ENCODE peak calls at places on chromosome 1, in four cellular contexts. One of them, this sample, is unnamed.

GRCh38 chr1:117363591-117364048 is 3.6 kb upstream of the MAN1A2 start:
- DNase-seq in GM12878: peak; percentile 50
- DNase-seq in left lung: no peak
- DNase-seq in suprapubic skin: no peak
- DNase-seq in this sample: no peak

GRCh38 chr1:178645157-178645825 is 79.8 kb upstream of the RALGPS2 start:
- DNase-seq in GM12878: no peak
- DNase-seq in left lung: no peak
- DNase-seq in suprapubic skin: no peak
- DNase-seq in this sample: no peak

GRCh38 chr1:95384570-95384969 is 150.6 kb downstream of the RWDD3 start:
- DNase-seq in GM12878: no peak
- DNase-seq in left lung: no peak
- DNase-seq in suprapubic skin: no peak
- DNase-seq in this sample: no peak

GRCh38 chr1:177923441-177923840 is 46.4 kb downstream of the SEC16B start:
- DNase-seq in GM12878: no peak
- DNase-seq in left lung: no peak
- DNase-seq in suprapubic skin: no peak
- DNase-seq in this sample: no peak

GRCh38 chr1:211978596-211978995 is 56.8 kb downstream of the INTS7 start:
- DNase-seq in GM12878: no peak
- DNase-seq in left lung: no peak
- DNase-seq in suprapubic skin: no peak
- DNase-seq in this sample: no peak

GRCh38 chr1:209107535-209107934 is 476.0 kb upstream of the CAMK1G start:
- DNase-seq in GM12878: peak; percentile 60
- DNase-seq in left lung: no peak
- DNase-seq in suprapubic skin: no peak
- DNase-seq in this sample: no peak

GRCh38 chr1:31524196-31524967 is 51.9 kb upstream of the TINAGL1 start:
- DNase-seq in GM12878: no peak
- DNase-seq in left lung: no peak
- DNase-seq in suprapubic skin: no peak
- DNase-seq in this sample: no peak

GRCh38 chr1:224084867-224085266 is 29.0 kb upstream of the FBXO28 start:
- DNase-seq in GM12878: no peak
- DNase-seq in left lung: no peak
- DNase-seq in suprapubic skin: no peak
- DNase-seq in this sample: no peak

GRCh38 chr1:173038875-173039554 is 11.7 kb downstream of the TNFSF18 start:
- DNase-seq in GM12878: no peak
- DNase-seq in left lung: no peak
- DNase-seq in suprapubic skin: no peak
- DNase-seq in this sample: no peak

GRCh38 chr1:3349161-3349967 is 105.1 kb upstream of the ARHGEF16 start:
- DNase-seq in GM12878: no peak
- DNase-seq in left lung: no peak
- DNase-seq in suprapubic skin: no peak
- DNase-seq in this sample: no peak

GRCh38 chr1:156465747-156466365 is 34.7 kb downstream of the MEF2D start:
- DNase-seq in GM12878: no peak
- DNase-seq in left lung: no peak
- DNase-seq in suprapubic skin: peak; percentile 72
- DNase-seq in this sample: no peak

GRCh38 chr1:202567747-202568146 is 142.5 kb downstream of the SYT2 start:
- DNase-seq in GM12878: no peak
- DNase-seq in left lung: no peak
- DNase-seq in suprapubic skin: no peak
- DNase-seq in this sample: no peak

GRCh38 chr1:202571719-202572339 is 138.4 kb downstream of the SYT2 start:
- DNase-seq in GM12878: no peak
- DNase-seq in left lung: no peak
- DNase-seq in suprapubic skin: no peak
- DNase-seq in this sample: no peak

GRCh38 chr1:202568466-202569196 is 141.6 kb downstream of the SYT2 start:
- DNase-seq in GM12878: no peak
- DNase-seq in left lung: no peak
- DNase-seq in suprapubic skin: no peak
- DNase-seq in this sample: no peak

GRCh38 chr1:202572867-202573266 is 137.4 kb downstream of the SYT2 start:
- DNase-seq in GM12878: no peak
- DNase-seq in left lung: no peak
- DNase-seq in suprapubic skin: no peak
- DNase-seq in this sample: no peak

DNA sequence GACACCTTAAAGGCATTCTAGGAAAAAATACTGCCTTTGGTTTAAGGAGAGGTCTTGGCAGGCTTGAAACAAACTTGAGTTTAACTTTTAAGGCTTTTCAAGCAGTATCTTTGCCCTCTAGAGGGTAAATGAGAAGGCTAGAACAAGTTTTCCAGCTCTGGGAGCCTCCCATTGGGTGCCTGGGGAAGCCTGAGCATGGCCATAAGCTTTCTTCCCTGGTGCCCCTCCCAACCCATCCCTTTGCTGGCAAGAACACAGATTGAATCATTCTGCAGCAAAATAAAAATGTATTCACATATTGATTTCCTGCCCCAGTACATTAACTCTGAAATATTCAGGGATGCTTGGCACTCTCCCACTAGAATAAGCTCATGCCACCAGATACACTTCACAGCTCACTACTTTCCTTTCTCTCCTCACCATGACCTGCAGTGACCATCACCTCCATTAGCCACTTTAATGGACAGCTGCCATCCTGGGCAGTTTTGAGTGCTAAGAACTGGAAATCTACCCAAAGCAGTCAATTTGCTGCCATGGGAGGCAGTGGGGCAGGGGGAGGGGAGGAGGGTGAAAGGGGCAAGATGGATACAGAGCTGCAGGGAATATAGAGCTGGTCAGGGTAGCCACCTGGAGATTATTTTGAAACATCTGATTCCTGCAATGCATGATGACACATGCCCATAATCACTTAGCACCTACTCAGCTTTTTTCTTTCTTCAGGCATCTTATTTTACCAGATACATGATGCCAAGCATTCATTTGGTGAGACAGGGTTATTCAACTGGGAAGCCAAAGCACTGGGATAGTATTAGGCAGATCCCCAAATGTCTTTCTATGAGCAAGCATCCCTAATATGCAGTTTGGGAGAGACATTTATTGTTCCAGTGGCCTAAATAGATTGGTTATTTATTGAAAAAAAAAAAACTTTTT is 140.6 kb downstream of the SYT2 start:
- DNase-seq in GM12878: no peak
- DNase-seq in left lung: no peak
- DNase-seq in suprapubic skin: no peak
- DNase-seq in this sample: no peak
- H3K27ac ChIP-seq in GM12878: no peak overlapping the region
- H3K27ac ChIP-seq in left lung: no peak overlapping the region
- H3K27ac ChIP-seq in suprapubic skin: no peak overlapping the region
- H3K27ac ChIP-seq in this sample: peak overlapping the region; percentile 78

GRCh38 chr1:222739929-222740328 is 2.9 kb downstream of the FAM177B start:
- DNase-seq in GM12878: no peak
- DNase-seq in left lung: no peak
- DNase-seq in suprapubic skin: no peak
- DNase-seq in this sample: no peak

GRCh38 chr1:222739465-222739864 is 2.5 kb downstream of the FAM177B start:
- DNase-seq in GM12878: no peak
- DNase-seq in left lung: no peak
- DNase-seq in suprapubic skin: no peak
- DNase-seq in this sample: no peak

GRCh38 chr1:222736972-222737371 is at the start of gene FAM177B:
- DNase-seq in GM12878: no peak
- DNase-seq in left lung: no peak
- DNase-seq in suprapubic skin: no peak
- DNase-seq in this sample: no peak

GRCh38 chr1:222734740-222735139 is 2.3 kb upstream of the FAM177B start:
- DNase-seq in GM12878: no peak
- DNase-seq in left lung: no peak
- DNase-seq in suprapubic skin: no peak
- DNase-seq in this sample: no peak

GRCh38 chr1:222736470-222736869 is 532 bp upstream of the FAM177B start:
- DNase-seq in GM12878: no peak
- DNase-seq in left lung: no peak
- DNase-seq in suprapubic skin: no peak
- DNase-seq in this sample: no peak
- H3K4me3 ChIP-seq in GM12878: no peak overlapping the region
- H3K4me3 ChIP-seq in left lung: no peak overlapping the region
- H3K4me3 ChIP-seq in suprapubic skin: no peak overlapping the region
- H3K4me3 ChIP-seq in this sample: no peak overlapping the region

GRCh38 chr1:46446646-46447498 is 42.8 kb upstream of the DMBX1 start:
- DNase-seq in GM12878: no peak
- DNase-seq in left lung: peak; percentile 90
- DNase-seq in suprapubic skin: peak; percentile 80
- DNase-seq in this sample: peak; percentile 87

GRCh38 chr1:46444466-46444865 is 45.2 kb upstream of the DMBX1 start:
- DNase-seq in GM12878: no peak
- DNase-seq in left lung: no peak
- DNase-seq in suprapubic skin: no peak
- DNase-seq in this sample: no peak

GRCh38 chr1:46447499-46448108 is 42.0 kb upstream of the DMBX1 start:
- DNase-seq in GM12878: no peak
- DNase-seq in left lung: no peak
- DNase-seq in suprapubic skin: no peak
- DNase-seq in this sample: no peak

GRCh38 chr1:46448109-46448911 is 41.3 kb upstream of the DMBX1 start:
- DNase-seq in GM12878: no peak
- DNase-seq in left lung: no peak
- DNase-seq in suprapubic skin: no peak
- DNase-seq in this sample: no peak

GRCh38 chr1:46445773-46446256 is 43.8 kb upstream of the DMBX1 start:
- DNase-seq in GM12878: no peak
- DNase-seq in left lung: no peak
- DNase-seq in suprapubic skin: no peak
- DNase-seq in this sample: no peak
- TF ChIP-seq CTCF in GM12878: no peak
- TF ChIP-seq CTCF in left lung: no peak
- TF ChIP-seq CTCF in suprapubic skin: no peak
- TF ChIP-seq CTCF in this sample: no peak

GRCh38 chr1:232965124-232965911 is 14.9 kb downstream of the NTPCR start:
- DNase-seq in GM12878: no peak
- DNase-seq in left lung: no peak
- DNase-seq in suprapubic skin: no peak
- DNase-seq in this sample: no peak
- H3K27ac ChIP-seq in GM12878: no peak overlapping the region
- H3K27ac ChIP-seq in left lung: no peak overlapping the region
- H3K27ac ChIP-seq in suprapubic skin: no peak overlapping the region
- H3K27ac ChIP-seq in this sample: no peak overlapping the region

DNA sequence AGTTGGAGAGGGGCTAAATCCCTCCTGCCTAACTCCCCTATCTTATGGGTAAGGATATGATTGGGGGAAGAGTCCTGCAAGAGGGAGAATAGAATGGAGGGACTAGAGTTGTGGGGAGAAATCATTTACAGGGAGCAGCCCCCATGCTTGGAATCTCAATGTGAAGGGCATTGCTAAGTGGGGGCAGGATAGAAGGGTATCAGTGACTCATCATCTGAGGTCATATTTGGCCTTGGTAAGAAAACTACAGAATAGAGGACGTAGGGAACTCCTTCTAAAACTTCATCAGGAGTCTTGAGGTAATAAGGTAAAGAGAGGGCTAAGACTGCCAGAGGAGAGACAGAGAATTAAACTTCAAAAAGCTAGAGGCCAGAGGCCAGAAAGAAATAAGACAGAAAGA is 489 bp downstream of the HJV start:
- DNase-seq in GM12878: no peak
- DNase-seq in left lung: no peak
- DNase-seq in suprapubic skin: no peak
- DNase-seq in this sample: no peak
- H3K4me3 ChIP-seq in GM12878: no peak overlapping the region
- H3K4me3 ChIP-seq in left lung: no peak overlapping the region
- H3K4me3 ChIP-seq in suprapubic skin: no peak overlapping the region
- H3K4me3 ChIP-seq in this sample: no peak overlapping the region

GRCh38 chr1:44019398-44020044 is 11.7 kb downstream of the SLC6A9 start:
- DNase-seq in GM12878: no peak
- DNase-seq in left lung: peak; percentile 66
- DNase-seq in suprapubic skin: no peak
- DNase-seq in this sample: no peak

GRCh38 chr1:44024031-44024902 is 7.0 kb downstream of the SLC6A9 start:
- DNase-seq in GM12878: no peak
- DNase-seq in left lung: peak; percentile 64
- DNase-seq in suprapubic skin: peak; percentile 63
- DNase-seq in this sample: no peak

GRCh38 chr1:44021156-44021555 is 10.1 kb downstream of the SLC6A9 start:
- DNase-seq in GM12878: no peak
- DNase-seq in left lung: peak; percentile 63
- DNase-seq in suprapubic skin: no peak
- DNase-seq in this sample: no peak

GRCh38 chr1:44020464-44020863 is 10.8 kb downstream of the SLC6A9 start:
- DNase-seq in GM12878: no peak
- DNase-seq in left lung: peak; percentile 26
- DNase-seq in suprapubic skin: no peak
- DNase-seq in this sample: no peak

DNA sequence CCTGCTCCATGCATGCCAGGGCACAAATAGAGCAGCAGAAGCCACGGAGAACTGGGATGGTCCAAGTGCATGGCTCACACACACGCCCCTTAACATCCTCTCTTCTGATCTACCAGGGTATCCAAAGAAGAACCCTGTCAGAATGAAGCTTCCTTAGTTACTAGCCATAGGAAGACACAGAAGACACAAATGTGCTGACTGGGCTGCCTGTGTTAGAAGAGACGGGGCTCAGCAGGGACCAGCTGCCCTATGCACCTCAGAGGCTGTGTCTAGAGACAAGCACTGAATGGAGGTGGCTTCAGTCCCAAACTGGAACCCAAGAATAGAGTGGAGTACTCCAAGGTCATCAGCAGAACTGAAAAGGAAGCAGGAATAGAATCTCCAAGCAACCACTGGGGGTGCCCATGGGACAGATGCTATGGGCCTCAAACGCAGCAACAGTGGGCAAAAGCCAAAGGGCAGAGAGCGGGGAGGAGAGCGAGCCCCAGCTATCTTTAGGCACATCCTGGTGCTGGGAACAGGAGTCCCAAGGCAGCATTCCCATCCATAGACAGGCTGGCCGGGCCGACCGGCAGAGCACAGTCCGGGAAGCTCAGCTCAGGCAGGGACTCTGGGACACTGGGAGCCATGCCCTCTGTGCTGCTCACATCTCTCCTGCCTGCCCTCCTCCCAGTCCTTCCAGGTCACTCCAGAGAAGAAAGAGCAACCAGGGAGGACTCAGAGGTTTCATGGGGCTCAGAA is 9.5 kb downstream of the SLC6A9 start:
- DNase-seq in GM12878: no peak
- DNase-seq in left lung: peak; percentile 62
- DNase-seq in suprapubic skin: no peak
- DNase-seq in this sample: no peak
- TF ChIP-seq CTCF in GM12878: no peak
- TF ChIP-seq CTCF in left lung: no peak
- TF ChIP-seq CTCF in suprapubic skin: no peak
- TF ChIP-seq CTCF in this sample: no peak

This sample was measured in ascending aorta.